ENCODE peak calls at places on chromosome 12, in five cellular contexts. O, J, X, B and Y are unnamed samples.
A peak's percentile ranks its signal among the peaks of the same experiment; 100 is the strongest.

GRCh38 chr12:128971802-128972201 is 118.5 kb downstream of the GLT1D1 start:
- DNase-seq in J (peak; percentile 48), X (no peak), O (no peak), B (no peak), Y (no peak)

GRCh38 chr12:73950506-73950905 is 587.1 kb upstream of the ATXN7L3B start:
- DNase-seq in B (no peak), X (no peak), J (peak; percentile 30), O (no peak), Y (no peak)

GRCh38 chr12:53224268-53224896 is 7.6 kb downstream of the RARG start:
- DNase-seq in X (no peak), B (no peak), O (no peak), J (no peak), Y (no peak)

GRCh38 chr12:46071769-46072624 is 81.6 kb upstream of the SCAF11 start:
- DNase-seq in O (peak; percentile 61), J (peak; percentile 50), X (peak; percentile 81), B (peak; percentile 42), Y (peak; percentile 82)

GRCh38 chr12:116183741-116184141 is 93.8 kb downstream of the MED13L start:
- DNase-seq in X (no peak), O (no peak), J (no peak), B (no peak), Y (no peak)

GRCh38 chr12:49960474-49961110 is 1.1 kb upstream of the AQP5 start:
- DNase-seq in O (no peak), B (no peak), X (no peak), J (no peak), Y (no peak)

GRCh38 chr12:46154221-46154975 is 114.4 kb downstream of the SLC38A1 start:
- DNase-seq in O (no peak), B (no peak), J (no peak), X (no peak), Y (no peak)

GRCh38 chr12:11497438-11497837 is 102.1 kb upstream of the PRB2 start:
- DNase-seq in B (no peak), J (no peak), O (no peak), X (no peak), Y (no peak)

GRCh38 chr12:106154781-106155273 is 16.1 kb upstream of the NUAK1 start:
- DNase-seq in O (no peak), B (no peak), J (no peak), X (no peak), Y (no peak)

GRCh38 chr12:120230326-120230973 is 29.5 kb upstream of the RPLP0 start:
- DNase-seq in J (peak; percentile 80), X (peak; percentile 63), O (no peak), B (no peak), Y (peak; percentile 91)

GRCh38 chr12:61870658-61871559 is 389.3 kb upstream of the USP15 start:
- DNase-seq in O (no peak), X (no peak), B (no peak), J (no peak), Y (no peak)

GRCh38 chr12:4215862-4216541 is 57.6 kb upstream of the CCND2 start:
- DNase-seq in O (no peak), B (no peak), X (no peak), J (no peak), Y (no peak)

GRCh38 chr12:69239922-69240624 is 704 bp downstream of the CPSF6 start:
- DNase-seq in X (peak; percentile 22), B (peak; percentile 35), J (peak; percentile 39), O (peak; percentile 28), Y (peak; percentile 69)

GRCh38 chr12:12720052-12720451 is 2.9 kb downstream of the CDKN1B start:
- DNase-seq in O (no peak), X (no peak), B (no peak), J (no peak), Y (no peak)

GRCh38 chr12:9742665-9743064 is 9.8 kb upstream of the CLECL1 start:
- DNase-seq in X (no peak), O (no peak), J (no peak), B (no peak), Y (no peak)

GRCh38 chr12:125068391-125068790 is 3.2 kb downstream of the AACS start:
- DNase-seq in B (no peak), X (no peak), O (no peak), J (no peak), Y (no peak)

GRCh38 chr12:106753526-106753925 is 21.0 kb upstream of the RIC8B start:
- DNase-seq in X (no peak), O (peak; percentile 48), B (no peak), J (no peak), Y (no peak)

GRCh38 chr12:15962760-15963159 is 51.6 kb downstream of the DERA start:
- DNase-seq in O (no peak), B (no peak), J (no peak), X (no peak), Y (no peak)

GRCh38 chr12:103850429-103850828 is 9.4 kb upstream of the NT5DC3 start:
- DNase-seq in J (no peak), X (no peak), B (no peak), O (no peak), Y (no peak)

GRCh38 chr12:81128930-81129554 is 51.2 kb downstream of the ACSS3 start:
- DNase-seq in B (no peak), X (peak; percentile 54), J (peak; percentile 8), O (no peak), Y (no peak)

GRCh38 chr12:16198884-16199283 is 78.6 kb downstream of the SLC15A5 start:
- DNase-seq in J (peak; percentile 1), B (no peak), O (no peak), X (no peak), Y (no peak)

GRCh38 chr12:10613334-10614055 is at the start of gene MAGOHB:
- DNase-seq in X (peak; percentile 96), O (peak; percentile 100), J (peak; percentile 96), B (peak; percentile 96), Y (peak; percentile 98)

GRCh38 chr12:131397493-131398181 is 313.3 kb upstream of the SFSWAP start:
- DNase-seq in X (no peak), O (no peak), J (no peak), B (no peak), Y (no peak)

GRCh38 chr12:24661657-24662096 is 287.2 kb downstream of the BCAT1 start:
- DNase-seq in O (no peak), J (no peak), X (no peak), B (no peak), Y (peak; percentile 67)

GRCh38 chr12:104426926-104427546 is 29.7 kb upstream of the CHST11 start:
- DNase-seq in X (no peak), B (no peak), J (no peak), O (no peak), Y (no peak)